ENCODE peak calls at places on chromosomes 1 and 21, in six cellular contexts. F, R, X, S, C and B are unnamed samples.

GRCh38 chr1:1034438-1034759 is 14.5 kb downstream of the AGRN start:
- DNase-seq in F (no peak), R (no peak), X (no peak), S (no peak), C (no peak), B (no peak)

GRCh38 chr1:234262007-234262753 is 111.1 kb upstream of the COA6 start:
- DNase-seq in F (no peak), R (no peak), X (no peak), S (no peak), C (no peak), B (no peak)

GRCh38 chr1:39238476-39238875 is 34.0 kb downstream of the MACF1 start:
- DNase-seq in F (peak; percentile 75), R (no peak), X (peak; percentile 55), S (no peak), C (no peak), B (no peak)

GRCh38 chr1:200116324-200116723 is 88.8 kb downstream of the NR5A2 start:
- DNase-seq in F (no peak), R (no peak), X (no peak), S (no peak), C (no peak), B (no peak)

GRCh38 chr1:245322673-245323072 is 167.9 kb downstream of the KIF26B start:
- DNase-seq in F (no peak), R (no peak), X (no peak), S (no peak), C (no peak), B (no peak)

GRCh38 chr1:44660176-44660575 is 14.1 kb downstream of the TMEM53 start:
- DNase-seq in F (peak; percentile 49), R (no peak), X (peak; percentile 87), S (no peak), C (peak; percentile 92), B (no peak)

GRCh38 chr1:246199086-246199485 is 308.0 kb downstream of the SMYD3 start:
- DNase-seq in F (no peak), R (no peak), X (no peak), S (no peak), C (peak; percentile 69), B (no peak)

GRCh38 chr21:46022551-46023107 is 41.1 kb downstream of the COL6A1 start:
- DNase-seq in F (no peak), R (no peak), X (no peak), S (no peak), C (peak; percentile 45), B (no peak)

GRCh38 chr1:83692524-83693336 is 306.2 kb downstream of the TTLL7 start:
- DNase-seq in F (no peak), R (peak; percentile 4), X (no peak), S (no peak), C (peak; percentile 74), B (no peak)

GRCh38 chr1:51156752-51157151 is 54.7 kb downstream of the C1orf185 start:
- DNase-seq in F (no peak), R (no peak), X (no peak), S (no peak), C (no peak), B (no peak)

GRCh38 chr1:246382589-246382988 is 124.5 kb downstream of the SMYD3 start:
- DNase-seq in F (no peak), R (no peak), X (no peak), S (no peak), C (no peak), B (no peak)

GRCh38 chr1:99662581-99663208 is 16.8 kb downstream of the PALMD start:
- DNase-seq in F (peak; percentile 77), R (no peak), X (no peak), S (no peak), C (peak; percentile 93), B (no peak)

GRCh38 chr1:58764294-58764978 is 19.4 kb downstream of the JUN start:
- DNase-seq in F (no peak), R (no peak), X (no peak), S (no peak), C (no peak), B (no peak)